ENCODE peak calls at places on chromosomes 3 and 15, in ten cellular contexts. D is IMR-90, P is A549, O is gastrocnemius medialis, B is lower leg skin, A is body of pancreas, V is breast epithelium, G is stomach, X is HCT116, I is GM12891. J is an unnamed sample.
A peak's percentile ranks its signal among the peaks of the same experiment; 100 is the strongest.

GRCh38 chr15:44873103-44873502 is 83.4 kb upstream of the TERB2 start:
- DNase-seq in D (no peak), P (no peak), O (no peak), B (no peak), A (no peak), V (no peak), G (no peak), X (no peak), I (no peak), J (no peak)

GRCh38 chr3:20563236-20563635 is 377.2 kb upstream of the SGO1 start:
- DNase-seq in D (no peak), P (no peak), O (no peak), B (no peak), A (no peak), V (no peak), G (no peak), X (no peak), I (no peak), J (no peak)

GRCh38 chr15:28289694-28290463 is 32.1 kb downstream of the HERC2 start:
- DNase-seq in D (no peak), P (no peak), O (no peak), B (no peak), A (no peak), V (no peak), G (no peak), X (no peak), I (no peak), J (no peak)

GRCh38 chr3:147773236-147773635 is 364.1 kb downstream of the ZIC1 start:
- DNase-seq in D (no peak), P (no peak), O (no peak), B (no peak), A (no peak), V (no peak), G (no peak), X (no peak), I (no peak), J (no peak)

GRCh38 chr3:72100626-72101187 is 315.8 kb upstream of the PROK2 start:
- DNase-seq in D (peak; percentile 60), P (peak; percentile 36), O (peak; percentile 42), B (peak; percentile 65), A (peak; percentile 82), V (no peak), G (peak; percentile 75), X (no peak), I (peak; percentile 68), J (peak; percentile 31)

GRCh38 chr3:131586277-131586676 is 83.5 kb upstream of the MRPL3 start:
- DNase-seq in D (no peak), P (no peak), O (no peak), B (no peak), A (no peak), V (no peak), G (no peak), X (no peak), I (no peak), J (no peak)

GRCh38 chr15:99434506-99435137 is 131.2 kb upstream of the MEF2A start:
- DNase-seq in D (no peak), P (no peak), O (no peak), B (peak; percentile 14), A (no peak), V (no peak), G (peak; percentile 22), X (no peak), I (no peak), J (no peak)

GRCh38 chr3:169196789-169197188 is 466.7 kb downstream of the MECOM start:
- DNase-seq in D (no peak), P (no peak), O (no peak), B (no peak), A (no peak), V (no peak), G (no peak), X (no peak), I (no peak), J (no peak)

GRCh38 chr3:197137741-197138140 is 108.1 kb upstream of the MELTF start:
- DNase-seq in D (no peak), P (no peak), O (no peak), B (no peak), A (peak; percentile 30), V (no peak), G (no peak), X (no peak), I (no peak), J (no peak)

GRCh38 chr3:89859738-89860137 is 752.3 kb downstream of the EPHA3 start:
- DNase-seq in D (no peak), P (no peak), O (no peak), B (no peak), A (no peak), V (no peak), G (no peak), X (no peak), I (no peak), J (no peak)

GRCh38 chr3:156675744-156676466 is 1.5 kb downstream of the TIPARP start:
- DNase-seq in D (peak; percentile 86), P (peak; percentile 49), O (peak; percentile 41), B (peak; percentile 87), A (peak; percentile 66), V (no peak), G (peak; percentile 31), X (peak; percentile 59), I (no peak), J (no peak)

GRCh38 chr3:156673732-156674045 is 701 bp upstream of the TIPARP start:
- DNase-seq in D (no peak), P (no peak), O (no peak), B (no peak), A (no peak), V (no peak), G (no peak), X (no peak), I (no peak), J (no peak)

GRCh38 chr3:156674911-156675743 is 737 bp downstream of the TIPARP start:
- DNase-seq in D (peak; percentile 43), P (peak; percentile 16), O (peak; percentile 17), B (peak; percentile 57), A (peak; percentile 56), V (peak; percentile 57), G (peak; percentile 52), X (no peak), I (no peak), J (peak; percentile 41)

GRCh38 chr3:156676467-156677119 is 2.2 kb downstream of the TIPARP start:
- DNase-seq in D (peak; percentile 50), P (peak; percentile 15), O (no peak), B (no peak), A (no peak), V (no peak), G (no peak), X (no peak), I (no peak), J (no peak)

DNA sequence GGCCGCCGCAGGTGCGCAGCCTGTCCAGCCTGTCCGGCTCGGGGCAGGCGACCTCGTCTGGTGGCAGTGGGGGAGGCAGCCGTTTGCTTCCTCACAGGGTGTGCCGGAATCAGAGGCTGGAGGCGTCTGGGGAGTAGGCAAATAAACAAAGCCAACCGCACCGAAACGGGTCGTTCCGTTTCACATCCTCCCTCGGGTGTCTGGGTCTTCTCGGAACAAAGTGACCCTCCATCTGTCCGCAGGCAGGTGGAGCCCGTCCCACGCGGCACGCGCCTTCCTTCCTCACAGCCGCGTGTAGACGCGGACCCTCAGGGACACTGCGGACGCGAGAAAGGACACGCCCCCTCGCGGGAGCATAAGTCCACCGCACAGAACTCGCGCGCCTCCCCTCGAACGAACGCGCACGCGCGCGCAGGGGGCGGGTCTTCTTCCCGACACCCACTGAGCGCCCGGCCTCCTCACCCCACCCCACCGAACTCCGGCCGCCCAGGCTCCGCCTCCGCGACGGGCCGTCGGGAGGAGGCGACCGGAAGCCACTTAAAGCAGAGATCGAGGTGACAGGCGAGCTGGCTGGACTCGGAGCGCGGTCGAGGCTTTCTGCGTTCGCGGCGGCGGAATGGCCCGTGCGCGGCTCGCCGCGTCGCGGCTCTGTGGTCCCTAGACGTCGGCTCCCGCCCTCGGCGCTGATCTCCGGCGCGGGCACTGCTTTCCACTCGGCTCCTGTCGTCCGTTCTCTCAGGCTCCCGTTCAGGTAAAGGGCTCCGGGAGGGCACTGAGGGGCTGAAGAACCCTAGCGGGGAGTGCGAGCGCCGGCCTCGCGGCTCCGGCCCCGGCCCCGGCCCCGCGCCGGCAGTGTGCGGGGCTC is at the start of gene TIPARP:
- DNase-seq in D (peak; percentile 96), P (peak; percentile 85), O (peak; percentile 99), B (peak; percentile 99), A (peak; percentile 99), V (peak; percentile 99), G (peak; percentile 100), X (peak; percentile 94), I (peak; percentile 85), J (peak; percentile 90)
- TF ChIP-seq POLR2A in D (peak; percentile 99), P (peak; percentile 98), O (peak; percentile 99), B (no peak), A (peak; percentile 99), V (peak; percentile 96), G (no peak), X (peak; percentile 97), I (peak; percentile 99), J (peak; percentile 96)

DNA sequence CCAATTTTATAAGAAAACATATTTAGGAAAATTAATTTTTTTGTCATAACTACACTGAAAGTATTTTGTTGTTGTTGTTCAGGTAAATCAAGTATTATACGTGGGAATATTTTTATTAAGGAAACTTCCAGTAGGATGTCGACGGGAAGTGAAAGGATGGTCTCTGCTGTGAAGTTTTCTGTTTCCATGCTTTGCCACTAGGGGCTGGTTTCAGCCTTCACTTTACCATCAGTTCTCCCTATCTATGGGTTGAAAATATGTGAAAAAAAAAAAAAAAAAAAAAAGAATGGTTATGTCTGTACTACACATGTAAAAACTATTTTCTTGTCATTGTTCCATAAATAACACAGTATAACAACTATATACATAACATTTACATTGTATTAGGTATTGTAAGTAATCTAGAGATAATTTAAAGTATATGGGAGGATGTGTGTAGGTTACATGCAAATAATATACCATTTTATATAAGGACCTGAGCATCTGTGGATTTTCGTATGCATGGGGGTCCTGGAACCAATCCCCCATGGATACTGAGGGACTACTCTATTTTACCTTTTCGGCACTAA is 136.7 kb downstream of the SMAD6 start:
- DNase-seq in D (peak; percentile 71), P (peak; percentile 83), O (no peak), B (no peak), A (no peak), V (no peak), G (no peak), X (peak; percentile 24), I (no peak), J (no peak)
- TF ChIP-seq POLR2A in D (no peak), P (no peak), O (no peak), B (no peak), A (no peak), V (no peak), G (no peak), X (no peak), I (no peak), J (no peak)

DNA sequence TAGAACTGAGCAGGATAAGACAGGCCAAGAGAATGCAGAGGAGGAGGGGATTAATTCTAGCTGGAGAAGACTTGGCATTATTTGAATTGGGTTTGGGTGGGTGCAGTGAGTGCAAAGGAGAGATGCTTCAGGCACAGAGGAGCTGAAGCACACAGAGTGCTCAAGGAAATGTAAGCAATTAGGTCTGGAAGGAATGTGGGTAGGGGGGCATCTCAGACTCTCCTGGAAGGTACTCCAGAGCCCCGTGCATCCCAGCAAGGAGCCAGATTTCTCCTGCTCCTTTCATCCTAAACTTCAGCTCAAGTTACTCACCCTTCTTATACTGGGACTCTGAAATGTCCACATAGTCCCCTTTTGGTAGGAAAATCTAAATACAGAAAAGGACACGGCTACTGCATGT is 143.6 kb upstream of the PFN2 start:
- DNase-seq in D (no peak), P (no peak), O (no peak), B (no peak), A (no peak), V (no peak), G (no peak), X (no peak), I (no peak), J (no peak)
- TF ChIP-seq POLR2A in D (no peak), P (no peak), O (no peak), B (no peak), A (no peak), V (no peak), G (no peak), X (no peak), I (no peak), J (no peak)

GRCh38 chr15:65577129-65577996 is 33.6 kb downstream of the INTS14 start:
- DNase-seq in D (no peak), P (no peak), O (no peak), B (no peak), A (no peak), V (no peak), G (no peak), X (no peak), I (no peak), J (no peak)
- TF ChIP-seq POLR2A in D (no peak), P (no peak), O (no peak), B (no peak), A (no peak), V (no peak), G (no peak), X (no peak), I (no peak), J (no peak)